ENCODE peak calls at places on chromosome 15, in six cellular contexts. P, U, Q, A, H and E are unnamed samples.

GRCh38 chr15:27486036-27486435 is 515.1 kb downstream of the GABRG3 start:
- DNase-seq in P (no peak), U (peak; percentile 38), Q (no peak), A (no peak), H (no peak), E (no peak)

GRCh38 chr15:59298255-59298856 is 74.3 kb downstream of the MYO1E start:
- DNase-seq in P (no peak), U (peak; percentile 68), Q (no peak), A (no peak), H (no peak), E (no peak)

GRCh38 chr15:58260186-58260910 is 122.2 kb downstream of the AQP9 start:
- DNase-seq in P (no peak), U (peak; percentile 4), Q (no peak), A (peak; percentile 79), H (no peak), E (no peak)

GRCh38 chr15:24076090-24076784 is 389.1 kb upstream of the NDN start:
- DNase-seq in P (no peak), U (no peak), Q (no peak), A (no peak), H (no peak), E (no peak)

GRCh38 chr15:51965691-51966090 is 5.9 kb downstream of the LEO1 start:
- DNase-seq in P (no peak), U (no peak), Q (no peak), A (no peak), H (no peak), E (no peak)

GRCh38 chr15:83515171-83515570 is 68.0 kb downstream of the SH3GL3 start:
- DNase-seq in P (no peak), U (no peak), Q (no peak), A (no peak), H (no peak), E (no peak)

GRCh38 chr15:101138913-101139880 is 112.7 kb downstream of the CHSY1 start:
- DNase-seq in P (no peak), U (peak; percentile 90), Q (no peak), A (no peak), H (no peak), E (no peak)

GRCh38 chr15:52114656-52115055 is 2.1 kb upstream of the BCL2L10 start:
- DNase-seq in P (no peak), U (no peak), Q (no peak), A (no peak), H (no peak), E (no peak)

GRCh38 chr15:31078461-31078860 is 23.1 kb downstream of the TRPM1 start:
- DNase-seq in P (no peak), U (no peak), Q (no peak), A (no peak), H (no peak), E (no peak)

DNA sequence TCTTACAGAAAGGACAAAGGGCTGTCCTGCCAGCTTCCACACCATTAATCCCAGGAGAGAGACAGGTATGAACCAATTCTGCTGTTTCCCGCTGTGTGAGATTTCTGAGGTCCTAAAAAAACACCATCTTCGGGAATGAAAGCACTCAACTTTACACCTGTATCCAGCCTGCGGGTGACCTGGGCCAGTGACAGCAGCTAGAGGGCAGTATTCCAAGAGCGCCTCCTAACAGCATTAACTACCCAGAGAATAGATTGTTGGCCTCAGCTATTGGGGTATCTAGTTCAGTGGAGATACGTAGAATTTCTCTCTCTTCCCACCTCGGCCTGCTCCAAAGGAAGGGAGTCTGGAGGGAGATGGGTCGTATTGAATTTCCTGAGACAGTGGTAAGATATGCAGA is 55.1 kb downstream of the WDR76 start:
- DNase-seq in P (no peak), U (no peak), Q (no peak), A (no peak), H (no peak), E (no peak)
- TF ChIP-seq CTCF in P (peak; percentile 46), U (peak; percentile 43), Q (no peak), A (no peak), H (peak; percentile 49), E (no peak)

DNA sequence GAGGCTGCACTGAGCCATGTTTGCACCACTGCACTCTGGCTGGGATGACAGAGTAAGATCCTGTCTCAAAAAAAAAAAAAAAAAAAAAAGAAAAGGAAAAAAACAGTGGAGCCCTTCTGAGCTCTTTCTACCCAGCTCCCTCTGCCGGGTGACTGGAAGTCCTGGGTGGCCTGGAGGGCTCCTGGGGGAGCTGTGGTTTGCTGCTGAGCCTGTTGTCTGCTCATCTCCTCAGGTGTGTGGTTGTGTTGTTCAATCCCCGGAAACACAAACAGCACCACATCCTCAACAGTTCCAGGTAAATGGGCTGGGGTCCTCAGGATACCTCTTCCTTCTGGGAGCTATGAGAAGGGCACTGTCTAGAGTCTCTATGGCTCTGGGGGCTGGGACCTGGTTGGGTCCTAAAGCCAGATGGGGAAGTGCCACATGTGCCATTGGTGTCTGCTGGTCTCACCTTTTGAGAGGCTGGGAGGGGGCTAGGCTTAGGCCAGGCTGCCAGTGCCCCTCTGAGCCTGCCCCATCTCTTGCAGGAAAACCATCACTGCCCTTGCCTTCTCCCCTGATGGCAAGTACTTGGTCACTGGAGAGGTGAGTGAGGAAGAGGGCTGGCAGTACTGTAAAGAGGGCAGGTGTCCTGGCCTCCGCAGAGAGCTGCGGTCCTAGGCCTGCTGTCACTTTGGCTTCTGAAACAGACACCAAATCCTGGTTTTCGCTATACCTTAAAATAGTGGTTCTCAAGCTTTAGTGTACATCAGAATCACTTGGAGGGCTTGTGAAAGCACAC is 17.1 kb upstream of the JMJD7 start:
- DNase-seq in P (no peak), U (no peak), Q (no peak), A (no peak), H (no peak), E (no peak)
- TF ChIP-seq CTCF in P (no peak), U (no peak), Q (no peak), A (no peak), H (peak; percentile 24), E (no peak)

GRCh38 chr15:88048759-88049158 is 207.8 kb downstream of the NTRK3 start:
- DNase-seq in P (no peak), U (no peak), Q (no peak), A (no peak), H (no peak), E (no peak)
- TF ChIP-seq CTCF in P (no peak), U (no peak), Q (no peak), A (no peak), H (no peak), E (no peak)

GRCh38 chr15:64356443-64357040 is 569 bp upstream of the CSNK1G1 start:
- DNase-seq in P (peak; percentile 71), U (no peak), Q (no peak), A (no peak), H (no peak), E (no peak)
- TF ChIP-seq CTCF in P (peak; percentile 35), U (peak; percentile 45), Q (no peak), A (peak; percentile 19), H (peak; percentile 48), E (no peak)